ENCODE peak calls at places on chromosomes 2 and 18, in five cellular contexts. B is DMS79 treated with DMSO at 0.1 percent for 48 hours; R is activated CD4-positive, CD25-positive, alpha-beta regulatory T cell; X is H4; W is tibial nerve. Y is an unnamed sample.

GRCh38 chr2:238912916-238913875 is 65.3 kb downstream of the TWIST2 start:
- DNase-seq in X (no peak), B (no peak), W (no peak), R (no peak), Y (no peak)

GRCh38 chr2:36889782-36890181 is 76.6 kb downstream of the STRN start:
- DNase-seq in W (no peak), X (peak; percentile 75), B (no peak), R (no peak), Y (peak; percentile 86)

GRCh38 chr2:36456227-36456788 is 100.7 kb downstream of the CRIM1 start:
- DNase-seq in B (no peak), W (peak; percentile 58), X (no peak), R (no peak), Y (peak; percentile 81)

GRCh38 chr2:218406949-218407703 is 7.5 kb downstream of the CTDSP1 start:
- DNase-seq in R (peak; percentile 17), X (peak; percentile 41), W (peak; percentile 69), B (peak; percentile 80), Y (peak; percentile 62)

GRCh38 chr2:67631474-67631873 is 234.3 kb downstream of the ETAA1 start:
- DNase-seq in X (no peak), W (no peak), B (no peak), R (no peak), Y (no peak)

GRCh38 chr2:72137498-72138010 is 10.1 kb downstream of the CYP26B1 start:
- DNase-seq in X (no peak), R (peak; percentile 53), W (peak; percentile 51), B (no peak), Y (peak; percentile 34)

GRCh38 chr2:237524631-237525030 is 37.6 kb downstream of the MLPH start:
- DNase-seq in R (no peak), W (no peak), B (no peak), X (no peak), Y (no peak)

GRCh38 chr2:230411484-230412368 is 4.3 kb upstream of the SP100 start:
- DNase-seq in B (peak; percentile 40), R (no peak), W (peak; percentile 42), X (peak; percentile 30), Y (peak; percentile 74)

GRCh38 chr2:210546424-210547223 is 9.8 kb upstream of the CPS1 start:
- DNase-seq in X (no peak), R (no peak), W (no peak), B (no peak), Y (peak; percentile 48)

GRCh38 chr18:77124452-77124922 is 8.1 kb downstream of the MBP start:
- DNase-seq in R (peak; percentile 32), B (no peak), X (no peak), W (no peak), Y (no peak)

GRCh38 chr18:29979884-29980283 is 1062.7 kb downstream of the DSC3 start:
- DNase-seq in X (no peak), R (no peak), W (no peak), B (no peak), Y (peak; percentile 4)

GRCh38 chr2:136017786-136018185 is 32.4 kb upstream of the DARS1 start:
- DNase-seq in X (no peak), B (no peak), W (no peak), R (no peak), Y (no peak)

GRCh38 chr2:129901754-129902415 is 77.6 kb upstream of the RAB6C start:
- DNase-seq in W (no peak), R (no peak), B (no peak), X (no peak), Y (no peak)

GRCh38 chr2:224982910-224983688 is 59.2 kb downstream of the DOCK10 start:
- DNase-seq in B (no peak), W (no peak), R (no peak), X (peak; percentile 36), Y (peak; percentile 95)

GRCh38 chr2:75560768-75561565 is at the start of gene EVA1A:
- DNase-seq in X (peak; percentile 51), R (no peak), B (peak; percentile 4), W (no peak), Y (peak; percentile 72)

GRCh38 chr2:25912851-25913695 is 34.8 kb upstream of the ASXL2 start:
- DNase-seq in X (no peak), B (no peak), R (no peak), W (no peak), Y (peak; percentile 89)

GRCh38 chr2:241788135-241788534 is 11.5 kb downstream of the GAL3ST2 start:
- DNase-seq in B (no peak), X (no peak), W (no peak), R (no peak), Y (no peak)

GRCh38 chr2:134818321-134818720 is 20.1 kb upstream of the ACMSD start:
- DNase-seq in W (no peak), R (no peak), B (no peak), X (no peak), Y (no peak)